ENCODE peak calls at places on chromosomes 4 and X, in eight cellular contexts. One of them, this sample, is unnamed.

GRCh38 chrX:77953708-77954107 is 15.7 kb downstream of the PGAM4 start:
- DNase-seq in aorta: no peak
- DNase-seq in left ventricle myocardium inferior: no peak
- DNase-seq in heart right ventricle: no peak
- DNase-seq in neuronal stem cell: no peak
- DNase-seq in cardiac fibroblast: peak
- DNase-seq in CD8-positive, alpha-beta memory T cell: no peak
- DNase-seq in NB4: no peak
- DNase-seq in this sample: no peak

GRCh38 chrX:39337461-39337860 is 536.2 kb downstream of the MID1IP1 start:
- DNase-seq in aorta: no peak
- DNase-seq in left ventricle myocardium inferior: no peak
- DNase-seq in heart right ventricle: no peak
- DNase-seq in neuronal stem cell: no peak
- DNase-seq in cardiac fibroblast: no peak
- DNase-seq in CD8-positive, alpha-beta memory T cell: no peak
- DNase-seq in NB4: no peak
- DNase-seq in this sample: no peak

GRCh38 chr4:69308634-69309033 is 28.4 kb downstream of the UGT2B28 start:
- DNase-seq in aorta: no peak
- DNase-seq in left ventricle myocardium inferior: no peak
- DNase-seq in heart right ventricle: no peak
- DNase-seq in neuronal stem cell: no peak
- DNase-seq in cardiac fibroblast: no peak
- DNase-seq in CD8-positive, alpha-beta memory T cell: no peak
- DNase-seq in NB4: peak
- DNase-seq in this sample: no peak

GRCh38 chr4:152640058-152640921 is 39.5 kb downstream of the TMEM154 start:
- DNase-seq in aorta: no peak
- DNase-seq in left ventricle myocardium inferior: no peak
- DNase-seq in heart right ventricle: no peak
- DNase-seq in neuronal stem cell: no peak
- DNase-seq in cardiac fibroblast: peak
- DNase-seq in CD8-positive, alpha-beta memory T cell: no peak
- DNase-seq in NB4: peak
- DNase-seq in this sample: peak

GRCh38 chr4:10783351-10783750 is 98.8 kb upstream of the CLNK start:
- DNase-seq in aorta: no peak
- DNase-seq in left ventricle myocardium inferior: no peak
- DNase-seq in heart right ventricle: no peak
- DNase-seq in neuronal stem cell: no peak
- DNase-seq in cardiac fibroblast: peak
- DNase-seq in CD8-positive, alpha-beta memory T cell: no peak
- DNase-seq in NB4: no peak
- DNase-seq in this sample: no peak

GRCh38 chrX:8845469-8845868 is 44.3 kb upstream of the FAM9A start:
- DNase-seq in aorta: no peak
- DNase-seq in left ventricle myocardium inferior: no peak
- DNase-seq in heart right ventricle: no peak
- DNase-seq in neuronal stem cell: no peak
- DNase-seq in cardiac fibroblast: no peak
- DNase-seq in CD8-positive, alpha-beta memory T cell: no peak
- DNase-seq in NB4: no peak
- DNase-seq in this sample: no peak

GRCh38 chrX:15384304-15384703 is at the start of gene VEGFD:
- DNase-seq in aorta: no peak
- DNase-seq in left ventricle myocardium inferior: no peak
- DNase-seq in heart right ventricle: no peak
- DNase-seq in neuronal stem cell: no peak
- DNase-seq in cardiac fibroblast: peak
- DNase-seq in CD8-positive, alpha-beta memory T cell: no peak
- DNase-seq in NB4: no peak
- DNase-seq in this sample: no peak

GRCh38 chr4:3201718-3202702 is 46.9 kb upstream of the MSANTD1 start:
- DNase-seq in aorta: no peak
- DNase-seq in left ventricle myocardium inferior: no peak
- DNase-seq in heart right ventricle: no peak
- DNase-seq in neuronal stem cell: no peak
- DNase-seq in cardiac fibroblast: peak
- DNase-seq in CD8-positive, alpha-beta memory T cell: peak
- DNase-seq in NB4: peak
- DNase-seq in this sample: peak

GRCh38 chr4:110164856-110165255 is 33.6 kb downstream of the ELOVL6 start:
- DNase-seq in aorta: no peak
- DNase-seq in left ventricle myocardium inferior: no peak
- DNase-seq in heart right ventricle: no peak
- DNase-seq in neuronal stem cell: no peak
- DNase-seq in cardiac fibroblast: no peak
- DNase-seq in CD8-positive, alpha-beta memory T cell: no peak
- DNase-seq in NB4: no peak
- DNase-seq in this sample: peak

GRCh38 chr4:25937801-25938200 is 23.8 kb downstream of the SMIM20 start:
- DNase-seq in aorta: no peak
- DNase-seq in left ventricle myocardium inferior: no peak
- DNase-seq in heart right ventricle: no peak
- DNase-seq in neuronal stem cell: no peak
- DNase-seq in cardiac fibroblast: peak
- DNase-seq in CD8-positive, alpha-beta memory T cell: no peak
- DNase-seq in NB4: no peak
- DNase-seq in this sample: peak

GRCh38 chr4:139660518-139661149 is 5.0 kb upstream of the MGST2 start:
- DNase-seq in aorta: no peak
- DNase-seq in left ventricle myocardium inferior: no peak
- DNase-seq in heart right ventricle: no peak
- DNase-seq in neuronal stem cell: no peak
- DNase-seq in cardiac fibroblast: peak
- DNase-seq in CD8-positive, alpha-beta memory T cell: no peak
- DNase-seq in NB4: peak
- DNase-seq in this sample: no peak

GRCh38 chrX:47146936-47147859 is 2.2 kb downstream of the RBM10 start:
- DNase-seq in aorta: no peak
- DNase-seq in left ventricle myocardium inferior: no peak
- DNase-seq in heart right ventricle: no peak
- DNase-seq in neuronal stem cell: no peak
- DNase-seq in cardiac fibroblast: no peak
- DNase-seq in CD8-positive, alpha-beta memory T cell: no peak
- DNase-seq in NB4: no peak
- DNase-seq in this sample: no peak

GRCh38 chrX:16771483-16772398 is 14.5 kb upstream of the TXLNG start:
- DNase-seq in aorta: no peak
- DNase-seq in left ventricle myocardium inferior: no peak
- DNase-seq in heart right ventricle: no peak
- DNase-seq in neuronal stem cell: peak
- DNase-seq in cardiac fibroblast: peak
- DNase-seq in CD8-positive, alpha-beta memory T cell: no peak
- DNase-seq in NB4: peak
- DNase-seq in this sample: no peak

GRCh38 chrX:149073464-149073863 is 431.6 kb downstream of the IDS start:
- DNase-seq in aorta: no peak
- DNase-seq in left ventricle myocardium inferior: no peak
- DNase-seq in heart right ventricle: no peak
- DNase-seq in neuronal stem cell: no peak
- DNase-seq in cardiac fibroblast: no peak
- DNase-seq in CD8-positive, alpha-beta memory T cell: no peak
- DNase-seq in NB4: no peak
- DNase-seq in this sample: no peak

GRCh38 chrX:103919336-103919682 is 43.1 kb upstream of the TMSB15B start:
- DNase-seq in aorta: no peak
- DNase-seq in left ventricle myocardium inferior: no peak
- DNase-seq in heart right ventricle: no peak
- DNase-seq in neuronal stem cell: no peak
- DNase-seq in cardiac fibroblast: peak
- DNase-seq in CD8-positive, alpha-beta memory T cell: peak
- DNase-seq in NB4: peak
- DNase-seq in this sample: peak

GRCh38 chr4:25376754-25377571 is at the start of gene ANAPC4:
- DNase-seq in aorta: peak
- DNase-seq in left ventricle myocardium inferior: peak
- DNase-seq in heart right ventricle: peak
- DNase-seq in neuronal stem cell: peak
- DNase-seq in cardiac fibroblast: peak
- DNase-seq in CD8-positive, alpha-beta memory T cell: peak
- DNase-seq in NB4: peak
- DNase-seq in this sample: peak

GRCh38 chr4:83558059-83558648 is 22.2 kb downstream of the GPAT3 start:
- DNase-seq in aorta: no peak
- DNase-seq in left ventricle myocardium inferior: no peak
- DNase-seq in heart right ventricle: no peak
- DNase-seq in neuronal stem cell: no peak
- DNase-seq in cardiac fibroblast: no peak
- DNase-seq in CD8-positive, alpha-beta memory T cell: no peak
- DNase-seq in NB4: no peak
- DNase-seq in this sample: no peak

GRCh38 chrX:85084770-85085393 is 81.2 kb downstream of the APOOL start:
- DNase-seq in aorta: no peak
- DNase-seq in left ventricle myocardium inferior: no peak
- DNase-seq in heart right ventricle: no peak
- DNase-seq in neuronal stem cell: peak
- DNase-seq in cardiac fibroblast: peak
- DNase-seq in CD8-positive, alpha-beta memory T cell: no peak
- DNase-seq in NB4: peak
- DNase-seq in this sample: peak

GRCh38 chr4:165096776-165097175 is 15.9 kb downstream of the TMEM192 start:
- DNase-seq in aorta: no peak
- DNase-seq in left ventricle myocardium inferior: no peak
- DNase-seq in heart right ventricle: no peak
- DNase-seq in neuronal stem cell: peak
- DNase-seq in cardiac fibroblast: peak
- DNase-seq in CD8-positive, alpha-beta memory T cell: no peak
- DNase-seq in NB4: peak
- DNase-seq in this sample: peak

GRCh38 chr4:6421397-6421796 is 51.0 kb downstream of the PPP2R2C start:
- DNase-seq in aorta: no peak
- DNase-seq in left ventricle myocardium inferior: no peak
- DNase-seq in heart right ventricle: no peak
- DNase-seq in neuronal stem cell: no peak
- DNase-seq in cardiac fibroblast: no peak
- DNase-seq in CD8-positive, alpha-beta memory T cell: no peak
- DNase-seq in NB4: no peak
- DNase-seq in this sample: no peak

GRCh38 chr4:128163177-128164117 is 102.3 kb downstream of the LARP1B start:
- DNase-seq in aorta: no peak
- DNase-seq in left ventricle myocardium inferior: no peak
- DNase-seq in heart right ventricle: no peak
- DNase-seq in neuronal stem cell: no peak
- DNase-seq in cardiac fibroblast: peak
- DNase-seq in CD8-positive, alpha-beta memory T cell: no peak
- DNase-seq in NB4: no peak
- DNase-seq in this sample: no peak

DNA sequence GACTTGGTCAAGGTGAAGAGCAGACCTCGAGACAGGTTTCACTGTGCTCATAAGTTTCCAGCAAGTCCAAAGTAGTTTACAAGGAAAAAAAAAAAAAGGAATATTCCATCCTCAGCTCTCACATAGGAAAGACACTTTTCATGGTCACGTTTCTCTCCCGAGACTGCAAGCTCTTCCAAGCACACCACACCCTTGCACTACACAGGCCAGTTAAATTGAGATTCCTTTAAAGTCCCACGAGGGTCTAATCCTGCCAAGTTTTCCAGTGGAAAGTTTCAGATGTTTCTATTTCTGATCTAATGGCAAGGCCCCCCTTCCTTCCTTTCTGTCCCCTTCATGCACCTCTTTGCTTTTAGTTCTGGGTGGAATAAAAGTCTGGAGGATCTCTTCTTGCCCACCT is 67.9 kb upstream of the PCDH19 start:
- DNase-seq in aorta: no peak
- DNase-seq in left ventricle myocardium inferior: no peak
- DNase-seq in heart right ventricle: peak
- DNase-seq in neuronal stem cell: no peak
- DNase-seq in cardiac fibroblast: no peak
- DNase-seq in CD8-positive, alpha-beta memory T cell: no peak
- DNase-seq in NB4: no peak
- DNase-seq in this sample: no peak
- H3K4me3 ChIP-seq in aorta: no peak
- H3K4me3 ChIP-seq in left ventricle myocardium inferior: no peak
- H3K4me3 ChIP-seq in heart right ventricle: no peak
- H3K4me3 ChIP-seq in neuronal stem cell: no peak
- H3K4me3 ChIP-seq in cardiac fibroblast: no peak
- H3K4me3 ChIP-seq in CD8-positive, alpha-beta memory T cell: no peak
- H3K4me3 ChIP-seq in NB4: no peak
- H3K4me3 ChIP-seq in this sample: no peak

DNA sequence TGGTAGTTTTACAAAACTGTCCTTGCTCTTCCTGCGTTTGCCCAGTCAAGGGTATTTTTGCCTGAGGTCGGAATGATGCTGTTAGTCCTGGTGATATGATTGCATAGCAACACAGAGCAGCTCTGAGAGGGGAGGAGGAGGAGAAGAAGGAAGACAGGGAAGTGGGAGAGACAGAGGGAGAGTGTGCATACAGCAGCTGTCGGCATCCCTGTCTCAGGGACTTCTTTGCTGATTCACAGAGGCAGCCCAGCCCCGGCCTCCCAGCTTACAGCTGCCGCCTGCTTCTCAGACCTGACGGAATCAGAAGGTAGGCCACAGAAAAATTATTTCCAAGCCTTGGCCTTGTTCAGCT is 230 bp downstream of the DRP2 start:
- DNase-seq in aorta: no peak
- DNase-seq in left ventricle myocardium inferior: no peak
- DNase-seq in heart right ventricle: no peak
- DNase-seq in neuronal stem cell: no peak
- DNase-seq in cardiac fibroblast: peak
- DNase-seq in CD8-positive, alpha-beta memory T cell: no peak
- DNase-seq in NB4: no peak
- DNase-seq in this sample: no peak
- H3K4me3 ChIP-seq in aorta: no peak
- H3K4me3 ChIP-seq in left ventricle myocardium inferior: no peak
- H3K4me3 ChIP-seq in heart right ventricle: no peak
- H3K4me3 ChIP-seq in neuronal stem cell: no peak
- H3K4me3 ChIP-seq in cardiac fibroblast: peak
- H3K4me3 ChIP-seq in CD8-positive, alpha-beta memory T cell: no peak
- H3K4me3 ChIP-seq in NB4: no peak
- H3K4me3 ChIP-seq in this sample: no peak

GRCh38 chr4:133147365-133147821 is 1.7 kb upstream of the PCDH10 start:
- DNase-seq in aorta: peak
- DNase-seq in left ventricle myocardium inferior: no peak
- DNase-seq in heart right ventricle: no peak
- DNase-seq in neuronal stem cell: no peak
- DNase-seq in cardiac fibroblast: no peak
- DNase-seq in CD8-positive, alpha-beta memory T cell: no peak
- DNase-seq in NB4: no peak
- DNase-seq in this sample: no peak
- H3K4me3 ChIP-seq in aorta: peak
- H3K4me3 ChIP-seq in left ventricle myocardium inferior: peak
- H3K4me3 ChIP-seq in heart right ventricle: no peak
- H3K4me3 ChIP-seq in neuronal stem cell: peak
- H3K4me3 ChIP-seq in cardiac fibroblast: peak
- H3K4me3 ChIP-seq in CD8-positive, alpha-beta memory T cell: no peak
- H3K4me3 ChIP-seq in NB4: no peak
- H3K4me3 ChIP-seq in this sample: no peak

DNA sequence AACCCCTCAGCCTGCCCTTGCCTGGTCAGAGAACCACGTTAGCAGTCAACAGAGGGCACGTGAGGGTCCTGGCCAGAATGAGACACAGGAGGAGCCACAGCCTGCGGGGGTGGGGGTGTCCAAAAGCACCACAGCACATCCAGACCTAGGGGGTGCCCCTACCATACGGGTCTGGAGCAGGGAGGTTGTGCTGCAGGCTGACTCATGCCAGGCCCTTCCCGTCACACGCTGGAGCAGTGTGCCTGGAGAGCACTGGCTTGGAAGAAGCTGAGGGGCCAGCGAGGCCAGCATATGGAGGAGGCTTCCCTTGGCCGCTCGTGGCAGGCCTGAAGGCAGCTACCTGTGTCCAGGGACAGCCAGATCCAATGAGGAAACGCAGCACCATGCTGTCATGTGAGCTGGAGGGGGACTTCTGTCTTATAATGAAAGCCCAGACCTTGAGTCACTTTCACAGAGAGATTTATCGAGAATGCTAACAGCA is 1.5 kb upstream of the IRAK1 start:
- DNase-seq in aorta: no peak
- DNase-seq in left ventricle myocardium inferior: no peak
- DNase-seq in heart right ventricle: no peak
- DNase-seq in neuronal stem cell: no peak
- DNase-seq in cardiac fibroblast: peak
- DNase-seq in CD8-positive, alpha-beta memory T cell: no peak
- DNase-seq in NB4: peak
- DNase-seq in this sample: no peak
- H3K4me3 ChIP-seq in aorta: no peak
- H3K4me3 ChIP-seq in left ventricle myocardium inferior: no peak
- H3K4me3 ChIP-seq in heart right ventricle: no peak
- H3K4me3 ChIP-seq in neuronal stem cell: no peak
- H3K4me3 ChIP-seq in cardiac fibroblast: no peak
- H3K4me3 ChIP-seq in CD8-positive, alpha-beta memory T cell: no peak
- H3K4me3 ChIP-seq in NB4: peak
- H3K4me3 ChIP-seq in this sample: peak

This sample was measured in Jurkat, Clone E6-1.